ENCODE peak calls at places on chromosomes 5 and 9, in four cellular contexts. U is RWPE1; Y is activated T-cell treated with anti-CD3 and anti-CD28 coated beads, Interleukin-2, amount 50 U/mL, for 72 hours; F is A172. A is an unnamed sample.

GRCh38 chr5:131382407-131383395 is 118.8 kb downstream of the CDC42SE2 start:
- DNase-seq in F (peak), U (peak), Y (peak), A (peak)

GRCh38 chr5:116068028-116068632 is 16.7 kb upstream of the COMMD10 start:
- DNase-seq in U (peak), F (peak), Y (peak), A (peak)

GRCh38 chr9:125494555-125494920 is 212.5 kb downstream of the MAPKAP1 start:
- DNase-seq in Y (no peak), F (no peak), U (peak), A (no peak)

GRCh38 chr5:172616730-172617129 is 24.3 kb upstream of the NEURL1B start:
- DNase-seq in Y (no peak), F (no peak), U (no peak), A (no peak)

GRCh38 chr5:98105651-98106050 is 667.8 kb upstream of the RGMB start:
- DNase-seq in Y (no peak), U (no peak), F (no peak), A (no peak)

GRCh38 chr5:132506094-132506692 is 15.6 kb upstream of the IRF1 start:
- DNase-seq in Y (no peak), F (peak), U (peak), A (peak)

GRCh38 chr5:58759745-58760144 is 176.9 kb downstream of the RAB3C start:
- DNase-seq in U (no peak), Y (no peak), F (no peak), A (no peak)

GRCh38 chr9:77999231-77999631 is 32.4 kb downstream of the GNAQ start:
- DNase-seq in F (no peak), U (no peak), Y (no peak), A (no peak)

GRCh38 chr5:168288349-168289245 is 2.8 kb upstream of the WWC1 start:
- DNase-seq in U (peak), F (peak), Y (no peak), A (peak)

GRCh38 chr9:18941060-18941746 is 91.8 kb downstream of the SAXO1 start:
- DNase-seq in F (no peak), Y (no peak), U (no peak), A (no peak)

GRCh38 chr5:141703133-141703561 is 21.1 kb upstream of the ARAP3 start:
- DNase-seq in Y (no peak), U (no peak), F (no peak), A (no peak)

GRCh38 chr5:158456756-158457155 is 597.8 kb upstream of the CLINT1 start:
- DNase-seq in Y (peak), U (peak), F (peak), A (peak)

GRCh38 chr9:762217-762616 is 79.3 kb upstream of the DMRT1 start:
- DNase-seq in F (no peak), U (no peak), Y (no peak), A (no peak)

GRCh38 chr5:176643491-176644219 is 3.6 kb upstream of the TSPAN17 start:
- DNase-seq in F (no peak), Y (no peak), U (no peak), A (no peak)

GRCh38 chr9:36134761-36135505 is 1.6 kb upstream of the GLIPR2 start:
- DNase-seq in F (no peak), U (no peak), Y (no peak), A (no peak)

GRCh38 chr9:98520221-98520920 is 188.4 kb downstream of the GABBR2 start:
- DNase-seq in F (peak), U (no peak), Y (no peak), A (no peak)

GRCh38 chr9:93298498-93299417 is 114.8 kb downstream of the WNK2 start:
- DNase-seq in Y (no peak), F (no peak), U (no peak), A (no peak)

GRCh38 chr5:64292611-64293215 is 127.1 kb downstream of the RNF180 start:
- DNase-seq in F (no peak), U (no peak), Y (no peak), A (no peak)

GRCh38 chr9:123922911-123923310 is 7.0 kb downstream of the DENND1A start:
- DNase-seq in Y (no peak), U (no peak), F (no peak), A (no peak)

GRCh38 chr5:178403351-178403750 is 170.7 kb upstream of the PHYKPL start:
- DNase-seq in Y (no peak), F (no peak), U (no peak), A (no peak)

GRCh38 chr9:91949293-91949945 is 609 bp downstream of the ROR2 start:
- DNase-seq in F (no peak), Y (no peak), U (no peak), A (no peak)

GRCh38 chr5:28580616-28581015 is 1542.2 kb upstream of the CDH9 start:
- DNase-seq in F (peak), U (no peak), Y (no peak), A (peak)